ENCODE peak calls at places on chromosomes 6 and 20, in five cellular contexts. F is naive thymus-derived CD8-positive, alpha-beta T cell; O is choroid plexus epithelial cell; M is cardiac fibroblast; C is AG04450. W is an unnamed sample.

GRCh38 chr6:98695076-98695816 is 139.1 kb upstream of the POU3F2 start:
- DNase-seq in F (no peak), O (no peak), M (no peak), C (no peak), W (no peak)

GRCh38 chr6:85923013-85923430 is 280.3 kb upstream of the SYNCRIP start:
- DNase-seq in F (no peak), O (peak), M (peak), C (peak), W (peak)

GRCh38 chr6:163570579-163571231 is 156.2 kb downstream of the QKI start:
- DNase-seq in F (no peak), O (peak), M (peak), C (no peak), W (no peak)

GRCh38 chr20:48397689-48398005 is 430.2 kb downstream of the PREX1 start:
- DNase-seq in F (no peak), O (no peak), M (no peak), C (no peak), W (no peak)

GRCh38 chr6:154458565-154459475 is 51.7 kb downstream of the CNKSR3 start:
- DNase-seq in F (no peak), O (no peak), M (no peak), C (no peak), W (no peak)

GRCh38 chr6:143514996-143515760 is 3.7 kb upstream of the FUCA2 start:
- DNase-seq in F (no peak), O (no peak), M (no peak), C (no peak), W (no peak)

GRCh38 chr6:15493437-15494168 is 169.2 kb downstream of the DTNBP1 start:
- DNase-seq in F (no peak), O (peak), M (no peak), C (no peak), W (no peak)

GRCh38 chr20:55580475-55580874 is 424.8 kb downstream of the CBLN4 start:
- DNase-seq in F (no peak), O (no peak), M (no peak), C (no peak), W (no peak)

GRCh38 chr6:142941018-142941417 is 4.0 kb downstream of the HIVEP2 start:
- DNase-seq in F (no peak), O (no peak), M (no peak), C (no peak), W (no peak)

GRCh38 chr20:58174708-58175287 is 53.7 kb downstream of the ANKRD60 start:
- DNase-seq in F (no peak), O (peak), M (no peak), C (no peak), W (no peak)

GRCh38 chr20:44693625-44694024 is 21.5 kb upstream of the CCN5 start:
- DNase-seq in F (no peak), O (no peak), M (no peak), C (no peak), W (no peak)

GRCh38 chr20:61951695-61952533 is 113.8 kb downstream of the TAF4 start:
- DNase-seq in F (no peak), O (peak), M (no peak), C (no peak), W (no peak)

GRCh38 chr6:106103728-106104109 is 17.6 kb downstream of the PRDM1 start:
- DNase-seq in F (no peak), O (no peak), M (no peak), C (no peak), W (no peak)

GRCh38 chr20:48889155-48889790 is 32.2 kb upstream of the ARFGEF2 start:
- DNase-seq in F (no peak), O (no peak), M (no peak), C (no peak), W (no peak)

GRCh38 chr20:38700146-38700545 is 24.1 kb upstream of the SLC32A1 start:
- DNase-seq in F (no peak), O (no peak), M (no peak), C (no peak), W (no peak)

GRCh38 chr20:47681977-47682812 is 103.1 kb downstream of the SULF2 start:
- DNase-seq in F (no peak), O (peak), M (peak), C (no peak), W (peak)

GRCh38 chr6:44067073-44067759 is 60.0 kb downstream of the MRPL14 start:
- DNase-seq in F (no peak), O (no peak), M (no peak), C (no peak), W (no peak)

W was measured in trophoblast cell.